ENCODE peak calls at places on chromosome 12, in six cellular contexts. H is Calu3; T is endothelial cell; Z is mucosa of descending colon; L is mammary epithelial cell; X is CD4-positive, alpha-beta T cell. D is an unnamed sample.

GRCh38 chr12:66232258-66232657 is 43.2 kb downstream of the IRAK3 start:
- DNase-seq in H (no peak), T (no peak), Z (no peak), L (no peak), X (no peak), D (no peak)

GRCh38 chr12:1091350-1091749 is 100.3 kb downstream of the ERC1 start:
- DNase-seq in H (no peak), T (no peak), Z (no peak), L (no peak), X (no peak), D (no peak)

GRCh38 chr12:45008211-45008610 is 42.7 kb downstream of the DBX2 start:
- DNase-seq in H (no peak), T (no peak), Z (no peak), L (no peak), X (no peak), D (no peak)

GRCh38 chr12:46531059-46531785 is 158.6 kb upstream of the SLC38A2 start:
- DNase-seq in H (no peak), T (no peak), Z (no peak), L (no peak), X (no peak), D (no peak)

GRCh38 chr12:80411787-80412186 is 32.2 kb upstream of the PTPRQ start:
- DNase-seq in H (no peak), T (no peak), Z (no peak), L (no peak), X (no peak), D (no peak)

GRCh38 chr12:98262886-98263285 is 252.5 kb upstream of the TMPO start:
- DNase-seq in H (no peak), T (no peak), Z (no peak), L (no peak), X (no peak), D (no peak)

GRCh38 chr12:581321-581720 is 81.9 kb downstream of the NINJ2 start:
- DNase-seq in H (no peak), T (no peak), Z (no peak), L (no peak), X (no peak), D (no peak)

GRCh38 chr12:3580071-3580749 is 89.2 kb downstream of the PRMT8 start:
- DNase-seq in H (no peak), T (no peak), Z (no peak), L (no peak), X (no peak), D (no peak)

GRCh38 chr12:27571463-27571862 is 47.5 kb downstream of the PPFIBP1 start:
- DNase-seq in H (no peak), T (no peak), Z (no peak), L (peak; percentile 89), X (no peak), D (no peak)

GRCh38 chr12:105554223-105554678 is 223.8 kb downstream of the C12orf75 start:
- DNase-seq in H (no peak), T (no peak), Z (no peak), L (no peak), X (no peak), D (no peak)

GRCh38 chr12:27428466-27428865 is 18.1 kb upstream of the SMCO2 start:
- DNase-seq in H (no peak), T (no peak), Z (no peak), L (no peak), X (no peak), D (no peak)

GRCh38 chr12:129927316-129927900 is 23.6 kb upstream of the TMEM132D start:
- DNase-seq in H (no peak), T (no peak), Z (no peak), L (no peak), X (no peak), D (no peak)

GRCh38 chr12:100238801-100239200 is 28.1 kb downstream of the DEPDC4 start:
- DNase-seq in H (no peak), T (no peak), Z (no peak), L (no peak), X (no peak), D (no peak)

GRCh38 chr12:100229876-100230275 is 29.3 kb downstream of the ACTR6 start:
- DNase-seq in H (peak; percentile 74), T (no peak), Z (no peak), L (peak; percentile 75), X (no peak), D (no peak)

GRCh38 chr12:100234166-100234565 is 32.7 kb downstream of the DEPDC4 start:
- DNase-seq in H (peak; percentile 23), T (no peak), Z (no peak), L (peak; percentile 34), X (no peak), D (no peak)

GRCh38 chr12:100239589-100239988 is 27.3 kb downstream of the DEPDC4 start:
- DNase-seq in H (no peak), T (no peak), Z (no peak), L (no peak), X (no peak), D (no peak)

DNA sequence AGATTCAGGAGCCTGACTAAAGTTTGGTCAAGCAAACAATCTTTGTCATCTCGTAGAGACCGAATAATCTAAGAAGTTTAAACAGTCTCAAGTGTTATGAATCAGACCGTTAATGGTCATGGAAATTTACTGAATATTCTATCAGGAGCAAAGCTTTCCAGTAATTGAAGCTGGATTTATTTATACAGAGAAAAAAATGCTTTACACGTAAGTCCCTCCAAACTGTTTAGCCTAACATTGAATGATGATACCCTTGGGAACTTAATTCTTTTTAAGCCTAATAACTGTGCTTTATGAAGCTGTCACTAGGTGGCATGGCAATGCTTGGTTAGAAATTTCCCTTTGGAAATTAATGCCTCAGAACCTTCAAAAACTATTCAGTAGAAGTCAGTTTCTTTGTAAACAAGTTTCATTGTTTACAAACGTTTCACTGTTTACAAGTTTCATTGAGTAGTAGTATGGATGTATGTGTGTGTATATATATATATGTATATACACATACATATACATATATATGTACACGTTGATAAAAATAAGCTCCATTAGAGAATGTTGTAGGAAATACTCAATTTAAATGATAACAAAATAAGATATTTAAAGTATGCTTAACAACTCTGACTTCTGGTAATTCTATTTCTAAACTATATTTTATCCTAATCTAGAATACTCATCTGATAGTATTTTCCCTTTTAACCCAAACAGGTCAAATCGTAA is 32.1 kb downstream of the DEPDC4 start:
- DNase-seq in H (peak; percentile 32), T (no peak), Z (no peak), L (no peak), X (no peak), D (no peak)
- TF ChIP-seq CTCF in H (peak; percentile 53), T (peak; percentile 62), Z (peak; percentile 75), L (peak; percentile 73), X (peak; percentile 81), D (peak; percentile 72)

GRCh38 chr12:52173526-52173925 is 18.3 kb downstream of the KRT80 start:
- DNase-seq in H (no peak), T (no peak), Z (no peak), L (no peak), X (no peak), D (no peak)

GRCh38 chr12:52169886-52170285 is 21.9 kb downstream of the KRT80 start:
- DNase-seq in H (no peak), T (no peak), Z (no peak), L (no peak), X (no peak), D (no peak)

GRCh38 chr12:52172956-52173355 is 18.9 kb downstream of the KRT80 start:
- DNase-seq in H (no peak), T (no peak), Z (no peak), L (no peak), X (no peak), D (no peak)

GRCh38 chr12:52170827-52171226 is 21.0 kb downstream of the KRT80 start:
- DNase-seq in H (no peak), T (no peak), Z (no peak), L (no peak), X (no peak), D (no peak)

DNA sequence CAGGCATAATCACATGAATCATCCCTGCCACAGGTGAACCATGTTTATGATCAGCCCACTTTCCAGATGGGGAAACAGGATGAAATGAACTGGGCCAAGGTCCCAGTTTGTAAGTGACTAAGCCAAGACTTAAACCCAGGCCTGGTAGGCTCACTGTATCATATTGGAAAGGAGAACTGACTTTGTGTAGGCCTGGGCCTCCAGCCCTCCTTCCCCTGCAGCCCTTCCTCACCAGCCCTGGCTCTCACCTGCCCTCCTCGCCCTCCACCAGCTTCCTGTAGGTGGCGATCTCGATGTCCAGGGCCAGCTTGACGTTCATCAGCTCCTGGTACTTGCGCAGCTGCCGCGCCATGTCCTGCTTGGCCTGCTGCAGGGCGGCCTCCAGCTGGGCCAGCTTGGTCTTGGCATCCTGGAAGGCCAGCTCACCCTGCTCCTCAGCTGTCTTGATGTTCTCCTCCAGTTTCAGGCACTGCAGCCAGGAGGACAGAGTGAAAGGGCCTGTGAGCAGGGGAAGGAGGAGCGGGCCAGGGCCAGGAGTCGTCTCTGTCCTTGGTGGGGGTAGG is 19.8 kb downstream of the KRT80 start:
- DNase-seq in H (peak; percentile 40), T (peak; percentile 53), Z (peak; percentile 68), L (peak; percentile 70), X (no peak), D (peak; percentile 46)
- TF ChIP-seq CTCF in H (no peak), T (peak; percentile 30), Z (no peak), L (peak; percentile 48), X (no peak), D (peak; percentile 50)

GRCh38 chr12:116406529-116406928 is 129.0 kb upstream of the MED13L start:
- DNase-seq in H (peak; percentile 14), T (no peak), Z (peak; percentile 61), L (peak; percentile 78), X (no peak), D (no peak)
- TF ChIP-seq CTCF in H (no peak), T (no peak), Z (no peak), L (no peak), X (no peak), D (no peak)

GRCh38 chr12:109475993-109476806 is 900 bp downstream of the KCTD10 start:
- DNase-seq in H (no peak), T (no peak), Z (peak; percentile 47), L (no peak), X (no peak), D (no peak)

GRCh38 chr12:109475121-109475520 is 2.0 kb downstream of the KCTD10 start:
- DNase-seq in H (no peak), T (no peak), Z (no peak), L (no peak), X (no peak), D (no peak)

GRCh38 chr12:109476807-109477184 is 304 bp downstream of the KCTD10 start:
- DNase-seq in H (no peak), T (no peak), Z (no peak), L (no peak), X (no peak), D (no peak)

GRCh38 chr12:109477963-109478315 is 505 bp downstream of the UBE3B start:
- DNase-seq in H (no peak), T (no peak), Z (no peak), L (no peak), X (no peak), D (no peak)

DNA sequence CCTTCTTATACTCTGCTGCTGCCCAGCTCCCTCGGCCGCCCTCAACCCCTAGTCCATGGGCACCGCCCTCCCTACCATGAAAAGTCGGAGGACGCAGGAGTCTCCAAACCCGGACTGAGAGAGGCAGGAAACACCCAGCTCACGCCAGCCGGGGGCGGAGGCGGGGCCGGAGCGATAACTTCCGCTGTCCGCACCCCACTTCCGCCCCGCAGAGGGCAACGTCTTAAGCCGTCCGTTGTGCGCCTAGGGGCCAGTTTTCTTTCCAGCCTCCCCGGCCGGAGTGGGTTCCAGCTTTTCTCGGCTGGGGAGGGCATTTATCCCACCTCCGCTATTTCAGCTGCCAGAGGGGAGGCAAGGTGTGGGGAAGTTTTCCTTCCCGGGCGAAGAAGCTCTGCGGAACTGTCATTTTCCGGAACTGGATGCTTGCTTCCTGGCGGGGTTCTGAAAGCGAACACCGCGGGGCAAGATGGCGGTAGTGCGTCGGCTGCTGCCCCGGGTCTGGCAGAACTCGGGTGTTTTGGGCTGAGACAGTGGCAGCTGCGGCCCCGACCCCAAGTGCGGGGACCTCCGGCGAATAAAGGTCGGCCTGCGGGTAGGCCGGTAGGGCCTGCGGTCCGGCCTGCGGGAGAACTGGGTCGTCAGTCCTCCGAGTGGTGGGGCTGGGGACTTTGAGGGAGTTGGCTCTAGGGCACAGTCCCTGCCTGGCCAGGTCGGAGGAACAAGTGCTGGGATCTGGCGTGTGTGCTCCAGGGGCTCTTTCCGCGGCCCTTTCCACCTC is at the start of the genes KCTD10 and UBE3B:
- DNase-seq in H (peak; percentile 93), T (peak; percentile 90), Z (peak; percentile 92), L (peak; percentile 84), X (peak; percentile 84), D (peak; percentile 75)
- TF ChIP-seq CTCF in H (no peak), T (no peak), Z (no peak), L (no peak), X (no peak), D (no peak)

D was measured in progenitor cell of endocrine pancreas.